ENCODE peak calls at places on chromosomes 2 and 18, in nine cellular contexts. D, A, J, E, Y, H, V, S and F are unnamed samples.

GRCh38 chr2:196088209-196088608 is 19.6 kb upstream of the DNAH7 start:
- DNase-seq in D (no peak), A (peak), J (no peak), E (no peak), Y (no peak), H (peak), V (peak), S (no peak), F (peak)

GRCh38 chr18:22689711-22690110 is 243.4 kb upstream of the RBBP8 start:
- DNase-seq in D (no peak), A (no peak), J (no peak), E (no peak), Y (no peak), H (no peak), V (no peak), S (no peak), F (no peak)

GRCh38 chr2:168635065-168635577 is 167.3 kb upstream of the NOSTRIN start:
- DNase-seq in D (no peak), A (peak), J (peak), E (no peak), Y (peak), H (peak), V (no peak), S (no peak), F (no peak)

GRCh38 chr2:160324161-160324768 is 124.2 kb upstream of the ITGB6 start:
- DNase-seq in D (no peak), A (peak), J (no peak), E (no peak), Y (peak), H (peak), V (no peak), S (no peak), F (peak)

GRCh38 chr2:209425082-209426071 is 1.5 kb downstream of the MAP2 start:
- DNase-seq in D (no peak), A (peak), J (no peak), E (peak), Y (no peak), H (peak), V (no peak), S (no peak), F (no peak)

GRCh38 chr2:9060819-9061218 is 57.3 kb upstream of the MBOAT2 start:
- DNase-seq in D (no peak), A (no peak), J (no peak), E (no peak), Y (no peak), H (no peak), V (no peak), S (no peak), F (no peak)

GRCh38 chr18:37604032-37604431 is 38.4 kb upstream of the CELF4 start:
- DNase-seq in D (no peak), A (no peak), J (no peak), E (no peak), Y (no peak), H (no peak), V (no peak), S (no peak), F (no peak)

GRCh38 chr2:101775092-101775491 is 77.6 kb downstream of the MAP4K4 start:
- DNase-seq in D (no peak), A (no peak), J (no peak), E (no peak), Y (no peak), H (peak), V (no peak), S (no peak), F (no peak)

GRCh38 chr2:230934291-230935131 is 9.5 kb upstream of the GPR55 start:
- DNase-seq in D (no peak), A (peak), J (no peak), E (peak), Y (no peak), H (no peak), V (no peak), S (peak), F (no peak)

GRCh38 chr2:24199968-24200590 is 25.2 kb downstream of the FAM228A start:
- DNase-seq in D (no peak), A (no peak), J (no peak), E (no peak), Y (no peak), H (no peak), V (no peak), S (no peak), F (no peak)

GRCh38 chr18:49768051-49768391 is 45.3 kb downstream of the ACAA2 start:
- DNase-seq in D (no peak), A (peak), J (peak), E (peak), Y (peak), H (peak), V (peak), S (no peak), F (peak)

GRCh38 chr2:195657634-195658540 is 861 bp downstream of the SLC39A10 start:
- DNase-seq in D (peak), A (peak), J (peak), E (peak), Y (peak), H (peak), V (peak), S (peak), F (peak)

GRCh38 chr2:85600951-85601770 is 1.3 kb downstream of the TMEM150A start:
- DNase-seq in D (no peak), A (no peak), J (no peak), E (peak), Y (no peak), H (no peak), V (no peak), S (no peak), F (no peak)

GRCh38 chr2:217996345-217996744 is 6.5 kb downstream of the TNS1 start:
- DNase-seq in D (no peak), A (no peak), J (peak), E (peak), Y (no peak), H (peak), V (peak), S (no peak), F (no peak)

GRCh38 chr2:156339110-156339847 is 6.8 kb upstream of the NR4A2 start:
- DNase-seq in D (no peak), A (peak), J (no peak), E (no peak), Y (no peak), H (no peak), V (no peak), S (no peak), F (no peak)

GRCh38 chr2:185404578-185404977 is 334.0 kb upstream of the FSIP2 start:
- DNase-seq in D (no peak), A (no peak), J (no peak), E (no peak), Y (no peak), H (no peak), V (no peak), S (no peak), F (no peak)

GRCh38 chr2:234394450-234394849 is 102.4 kb downstream of the ARL4C start:
- DNase-seq in D (no peak), A (no peak), J (no peak), E (no peak), Y (no peak), H (no peak), V (no peak), S (no peak), F (no peak)

GRCh38 chr2:19900536-19901200 is 1.1 kb downstream of the TTC32 start:
- DNase-seq in D (no peak), A (no peak), J (no peak), E (no peak), Y (no peak), H (no peak), V (no peak), S (no peak), F (no peak)

GRCh38 chr2:136247204-136247990 is 129.4 kb upstream of the CXCR4 start:
- DNase-seq in D (no peak), A (peak), J (no peak), E (no peak), Y (no peak), H (no peak), V (no peak), S (no peak), F (no peak)

GRCh38 chr2:28654286-28654980 is 97.2 kb upstream of the PPP1CB start:
- DNase-seq in D (no peak), A (no peak), J (no peak), E (no peak), Y (no peak), H (no peak), V (no peak), S (no peak), F (no peak)

GRCh38 chr2:102618452-102619413 is 620 bp upstream of the SLC9A2 start:
- DNase-seq in D (no peak), A (peak), J (no peak), E (peak), Y (peak), H (no peak), V (no peak), S (peak), F (no peak)

GRCh38 chr18:79748321-79749157 is 49.2 kb upstream of the KCNG2 start:
- DNase-seq in D (no peak), A (no peak), J (no peak), E (no peak), Y (no peak), H (no peak), V (no peak), S (no peak), F (peak)

GRCh38 chr2:164993287-164994016 is 38.1 kb upstream of the SLC38A11 start:
- DNase-seq in D (no peak), A (no peak), J (no peak), E (no peak), Y (no peak), H (no peak), V (no peak), S (no peak), F (no peak)

GRCh38 chr2:97764559-97765263 is 51.3 kb downstream of the ZAP70 start:
- DNase-seq in D (no peak), A (no peak), J (no peak), E (no peak), Y (no peak), H (no peak), V (no peak), S (no peak), F (no peak)

GRCh38 chr2:98391581-98392270 is 45.5 kb downstream of the CNGA3 start:
- DNase-seq in D (no peak), A (no peak), J (no peak), E (peak), Y (no peak), H (no peak), V (no peak), S (no peak), F (no peak)

GRCh38 chr18:31447530-31448191 is at the start of gene DSG3:
- DNase-seq in D (no peak), A (no peak), J (no peak), E (no peak), Y (no peak), H (no peak), V (no peak), S (no peak), F (no peak)
- H3K4me3 ChIP-seq in D (peak), A (no peak), J (no peak), E (no peak), Y (no peak), H (no peak), V (no peak), S (no peak), F (no peak)

GRCh38 chr2:233301811-233302210 is 5.8 kb upstream of the SAG start:
- DNase-seq in D (no peak), A (no peak), J (no peak), E (no peak), Y (no peak), H (no peak), V (no peak), S (no peak), F (no peak)
- H3K4me3 ChIP-seq in D (no peak), A (no peak), J (no peak), E (no peak), Y (no peak), H (no peak), V (no peak), S (no peak), F (no peak)

DNA sequence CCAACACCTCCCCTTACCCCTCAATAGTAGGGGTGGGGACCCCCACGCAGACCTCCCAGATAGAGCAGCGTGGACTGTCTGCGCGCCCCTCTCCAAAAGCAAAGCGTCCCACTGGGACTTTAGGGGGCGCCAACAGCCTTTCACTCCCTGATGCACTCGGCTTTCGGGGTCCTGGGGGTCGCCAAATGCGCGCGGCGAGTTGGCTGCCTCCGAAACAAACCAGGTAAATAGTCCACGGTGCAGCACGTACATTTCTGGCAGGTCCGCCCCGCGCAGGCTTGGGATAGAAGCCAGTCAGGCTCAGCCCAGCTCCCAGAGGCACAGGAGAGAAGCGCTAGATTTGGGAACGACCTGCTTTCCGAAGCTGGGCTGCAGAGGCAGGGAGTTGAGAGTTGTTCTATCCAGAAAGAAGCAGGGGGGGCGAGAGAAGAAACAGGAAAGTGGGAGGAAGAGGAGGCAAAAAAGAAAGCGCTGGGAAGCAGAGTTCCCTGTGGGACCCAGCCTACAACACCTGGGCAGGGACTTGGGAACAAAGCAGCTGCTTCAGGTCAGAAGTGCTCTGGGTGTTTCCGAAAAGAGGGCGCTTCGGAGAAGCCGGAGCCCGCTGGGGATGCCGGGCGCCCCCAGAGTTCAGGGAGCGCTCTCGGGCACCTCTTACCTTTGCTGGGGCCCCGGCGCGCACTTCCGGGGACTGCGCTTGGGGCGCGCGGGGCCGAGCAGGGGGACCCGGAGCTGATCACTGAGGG is 544 bp downstream of the EVA1A start:
- DNase-seq in D (no peak), A (no peak), J (no peak), E (peak), Y (no peak), H (peak), V (no peak), S (peak), F (peak)
- H3K4me3 ChIP-seq in D (peak), A (peak), J (peak), E (peak), Y (peak), H (peak), V (peak), S (peak), F (peak)

GRCh38 chr2:120741514-120742448 is 6.1 kb downstream of the GLI2 start:
- DNase-seq in D (no peak), A (peak), J (no peak), E (peak), Y (no peak), H (no peak), V (no peak), S (no peak), F (peak)
- H3K4me3 ChIP-seq in D (peak), A (peak), J (peak), E (peak), Y (no peak), H (peak), V (peak), S (no peak), F (peak)

DNA sequence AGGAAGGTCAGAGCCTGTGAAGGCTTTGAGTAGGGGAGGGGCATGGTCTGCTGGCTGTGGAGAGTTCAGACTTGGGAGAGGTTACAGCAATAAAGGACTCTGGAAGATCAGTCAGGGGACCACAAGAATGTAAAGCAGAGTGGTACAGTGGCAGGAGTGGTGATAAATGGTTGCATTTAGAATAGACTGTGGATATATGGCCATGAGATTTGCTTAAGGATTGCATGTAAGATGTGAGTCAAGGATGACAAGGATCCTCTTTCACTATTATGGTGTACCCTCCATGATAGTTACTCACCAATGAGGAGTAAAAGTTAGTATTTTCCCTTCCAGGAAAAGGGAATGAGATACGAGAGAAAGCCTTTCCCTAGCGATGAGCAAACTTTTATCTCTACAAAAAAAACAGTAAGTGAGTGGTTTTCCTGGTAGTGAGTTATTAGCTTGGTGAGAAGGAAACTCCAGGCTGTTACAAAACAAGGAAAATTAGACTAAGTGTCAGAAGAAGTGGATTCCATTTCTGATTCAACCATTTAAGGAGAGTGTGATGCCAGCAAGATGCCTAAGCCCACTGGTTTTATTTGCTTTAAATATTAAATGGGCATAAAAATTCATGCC is 818.1 kb upstream of the ACVR2A start:
- DNase-seq in D (no peak), A (no peak), J (no peak), E (no peak), Y (no peak), H (peak), V (peak), S (no peak), F (no peak)
- H3K4me3 ChIP-seq in D (no peak), A (no peak), J (no peak), E (no peak), Y (no peak), H (no peak), V (no peak), S (no peak), F (no peak)